ENCODE peak calls at places on chromosomes 4 and X, in seven cellular contexts. W is mesendoderm, B is neuronal stem cell, K is H9, D is IMR-90, P is H1, R is trophoblast cell. L is an unnamed sample.

GRCh38 chrX:13099121-13099520 is 54.7 kb upstream of the FAM9C start:
- DNase-seq in W (no peak), B (no peak), K (no peak), D (no peak), P (no peak), R (no peak), L (no peak)

GRCh38 chr4:92636038-92636825 is 332.5 kb downstream of the GRID2 start:
- DNase-seq in W (peak), B (no peak), K (no peak), D (no peak), P (no peak), R (no peak), L (peak)

GRCh38 chrX:130173190-130173895 is 1.6 kb downstream of the RAB33A start:
- DNase-seq in W (no peak), B (no peak), K (no peak), D (peak), P (no peak), R (peak), L (peak)

GRCh38 chr4:123419885-123420743 is 23.5 kb downstream of the SPRY1 start:
- DNase-seq in W (no peak), B (no peak), K (no peak), D (no peak), P (no peak), R (no peak), L (no peak)

GRCh38 chr4:147732516-147733193 is 767 bp downstream of the ARHGAP10 start:
- DNase-seq in W (peak), B (peak), K (peak), D (peak), P (peak), R (peak), L (peak)

GRCh38 chr4:17794730-17795129 is 13.3 kb upstream of the FAM184B start:
- DNase-seq in W (no peak), B (no peak), K (no peak), D (no peak), P (no peak), R (no peak), L (no peak)

GRCh38 chr4:113060853-113061252 is 11.4 kb downstream of the ANK2 start:
- DNase-seq in W (peak), B (peak), K (no peak), D (no peak), P (no peak), R (no peak), L (no peak)

GRCh38 chr4:101421393-101421792 is 74.1 kb upstream of the PPP3CA start:
- DNase-seq in W (peak), B (no peak), K (no peak), D (peak), P (no peak), R (peak), L (peak)

GRCh38 chr4:57110635-57111546 is 706 bp upstream of the IGFBP7 start:
- DNase-seq in W (peak), B (peak), K (peak), D (peak), P (peak), R (no peak), L (peak)

GRCh38 chrX:130179579-130180215 is 7.9 kb downstream of the RAB33A start:
- DNase-seq in W (no peak), B (no peak), K (no peak), D (peak), P (no peak), R (no peak), L (peak)

GRCh38 chrX:20479048-20479447 is 212.3 kb upstream of the RPS6KA3 start:
- DNase-seq in W (no peak), B (no peak), K (no peak), D (no peak), P (no peak), R (no peak), L (no peak)

GRCh38 chr4:108943371-108943770 is 180.5 kb upstream of the ETNPPL start:
- DNase-seq in W (no peak), B (no peak), K (no peak), D (no peak), P (no peak), R (no peak), L (no peak)

GRCh38 chr4:66524778-66525177 is 854.5 kb upstream of the EPHA5 start:
- DNase-seq in W (no peak), B (no peak), K (no peak), D (no peak), P (no peak), R (no peak), L (no peak)

GRCh38 chrX:22378296-22378695 is 105.6 kb downstream of the CBLL2 start:
- DNase-seq in W (no peak), B (no peak), K (no peak), D (no peak), P (no peak), R (no peak), L (no peak)

GRCh38 chrX:51144828-51145442 is 187.7 kb upstream of the NUDT10 start:
- DNase-seq in W (peak), B (peak), K (peak), D (peak), P (peak), R (peak), L (peak)

GRCh38 chr4:24470681-24471622 is 113.4 kb downstream of the DHX15 start:
- DNase-seq in W (peak), B (peak), K (peak), D (peak), P (peak), R (no peak), L (peak)

GRCh38 chr4:177001271-177002175 is 208.8 kb upstream of the VEGFC start:
- DNase-seq in W (no peak), B (no peak), K (no peak), D (peak), P (no peak), R (no peak), L (peak)

GRCh38 chr4:159447296-159447695 is 344.4 kb downstream of the RAPGEF2 start:
- DNase-seq in W (no peak), B (no peak), K (no peak), D (no peak), P (no peak), R (no peak), L (no peak)

GRCh38 chr4:8229341-8229975 is 30.4 kb downstream of the SH3TC1 start:
- DNase-seq in W (no peak), B (no peak), K (no peak), D (no peak), P (no peak), R (no peak), L (no peak)

GRCh38 chr4:2442175-2442993 is 23.6 kb downstream of the CFAP99 start:
- DNase-seq in W (peak), B (no peak), K (no peak), D (no peak), P (no peak), R (no peak), L (no peak)

GRCh38 chr4:168908859-168909390 is 101.1 kb downstream of the CBR4 start:
- DNase-seq in W (no peak), B (no peak), K (no peak), D (peak), P (no peak), R (no peak), L (peak)

GRCh38 chr4:66741081-66741480 is 804.2 kb downstream of the CENPC start:
- DNase-seq in W (no peak), B (no peak), K (no peak), D (no peak), P (no peak), R (no peak), L (no peak)

GRCh38 chr4:1242506-1243450 is 6.2 kb downstream of the CTBP1 start:
- DNase-seq in W (no peak), B (no peak), K (no peak), D (no peak), P (no peak), R (no peak), L (no peak)

GRCh38 chr4:147587061-147587460 is 30.1 kb upstream of the TMEM184C start:
- DNase-seq in W (no peak), B (no peak), K (no peak), D (no peak), P (no peak), R (no peak), L (no peak)

GRCh38 chr4:125728568-125728967 is 413.8 kb downstream of the FAT4 start:
- DNase-seq in W (peak), B (no peak), K (no peak), D (peak), P (no peak), R (peak), L (peak)

GRCh38 chr4:172982151-172982590 is 186.4 kb upstream of the GALNT7 start:
- DNase-seq in W (no peak), B (no peak), K (no peak), D (peak), P (no peak), R (peak), L (peak)

GRCh38 chr4:158322119-158322518 is 111.8 kb downstream of the TMEM144 start:
- DNase-seq in W (peak), B (no peak), K (no peak), D (no peak), P (no peak), R (no peak), L (no peak)

GRCh38 chr4:88033309-88033708 is 25.9 kb downstream of the PKD2 start:
- DNase-seq in W (peak), B (peak), K (no peak), D (peak), P (no peak), R (peak), L (peak)

DNA sequence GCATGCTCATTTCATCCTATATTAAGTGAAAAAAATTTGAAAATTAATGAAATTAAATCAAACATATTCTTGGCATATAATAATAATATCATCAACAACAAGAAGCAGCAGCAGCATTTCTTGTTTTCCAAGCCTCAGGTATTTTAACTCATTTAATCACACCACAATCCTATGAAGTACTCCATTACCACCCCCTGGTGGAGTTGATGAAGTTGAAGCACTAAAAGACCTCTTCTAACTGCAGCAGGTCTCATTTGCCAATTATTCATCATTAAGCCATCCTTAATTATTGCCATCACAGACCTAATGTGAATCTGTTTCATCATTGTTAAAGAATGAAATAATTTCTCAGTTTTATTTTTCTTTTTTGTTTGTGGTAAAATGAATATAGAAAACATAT is 801.4 kb upstream of the GRID2 start:
- DNase-seq in W (peak), B (no peak), K (no peak), D (no peak), P (no peak), R (no peak), L (peak)
- H2BK120ac ChIP-seq in W (no peak), B (no peak), K (no peak), D (no peak), P (no peak), R (no peak), L (no peak)

DNA sequence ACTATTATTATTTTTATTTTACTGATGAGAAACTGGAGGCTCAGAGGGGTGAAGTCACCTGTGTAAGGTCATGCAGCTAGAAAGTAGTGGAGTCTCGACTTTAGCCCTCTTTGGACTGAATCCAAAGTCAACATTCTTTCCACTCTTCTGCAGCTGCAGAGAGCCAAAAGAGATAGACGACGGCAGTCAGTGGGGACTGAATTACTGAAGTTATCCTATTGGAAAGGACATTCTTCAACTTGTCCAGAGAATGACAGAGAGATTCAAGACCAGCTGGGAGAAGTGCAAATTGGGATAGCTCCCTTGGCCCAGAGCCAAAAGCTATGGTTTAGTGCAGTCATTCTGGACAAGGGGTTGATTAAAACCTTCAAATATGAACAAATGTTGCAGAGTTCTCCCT is 42.5 kb downstream of the VGLL1 start:
- DNase-seq in W (no peak), B (no peak), K (no peak), D (no peak), P (no peak), R (no peak), L (no peak)
- H2BK120ac ChIP-seq in W (no peak), B (no peak), K (no peak), D (no peak), P (no peak), R (no peak), L (no peak)

GRCh38 chrX:47452112-47452511 is 30.9 kb downstream of the ZNF41 start:
- DNase-seq in W (no peak), B (no peak), K (no peak), D (no peak), P (no peak), R (no peak), L (no peak)
- H2BK120ac ChIP-seq in W (no peak), B (no peak), K (no peak), D (no peak), P (no peak), R (no peak), L (no peak)

DNA sequence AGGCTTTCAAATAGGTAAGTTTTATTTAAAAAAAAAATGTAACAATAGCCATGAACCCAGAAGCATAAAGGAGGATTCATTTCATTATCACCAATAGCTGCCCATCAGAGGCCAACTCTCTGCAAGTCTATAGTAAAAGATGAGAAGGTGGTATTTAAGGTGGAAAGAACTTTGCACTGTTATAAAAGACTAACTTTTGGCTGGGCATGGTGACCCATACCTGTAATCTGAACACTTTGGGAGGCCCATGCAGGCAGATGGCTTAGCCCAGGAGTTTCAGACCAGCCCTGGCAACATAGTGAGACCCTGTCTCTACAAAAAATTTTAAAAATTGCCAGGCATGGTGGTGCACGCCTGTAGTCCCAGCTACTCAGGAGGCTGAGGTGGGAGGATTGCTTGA is 43.3 kb downstream of the RPS3A start:
- DNase-seq in W (no peak), B (no peak), K (no peak), D (no peak), P (no peak), R (no peak), L (no peak)
- H2BK120ac ChIP-seq in W (no peak), B (no peak), K (no peak), D (no peak), P (no peak), R (no peak), L (no peak)

L was measured in mesenchymal stem cell.